ENCODE peak calls at places on chromosomes 3 and 15, in four cellular contexts. One of them, this sample, is unnamed. For H3K4me1, the result is how much of the 10 kb centered on the place peaks cover.

GRCh38 chr3:59425942-59426341 is 376.1 kb upstream of the CFAP20DC start:
- DNase-seq in tibial artery: no peak
- DNase-seq in body of pancreas: no peak
- DNase-seq in hepatocyte: no peak
- DNase-seq in this sample: no peak

GRCh38 chr3:16119887-16120286 is 54.6 kb upstream of the GALNT15 start:
- DNase-seq in body of pancreas: no peak
- DNase-seq in hepatocyte: no peak
- DNase-seq in tibial artery: no peak
- DNase-seq in this sample: no peak

GRCh38 chr3:152403632-152404066 is 134.9 kb downstream of the MBNL1 start:
- DNase-seq in tibial artery: peak
- DNase-seq in body of pancreas: peak
- DNase-seq in hepatocyte: peak
- DNase-seq in this sample: no peak

GRCh38 chr3:33547101-33547500 is 106.9 kb upstream of the UBP1 start:
- DNase-seq in body of pancreas: no peak
- DNase-seq in tibial artery: no peak
- DNase-seq in hepatocyte: no peak
- DNase-seq in this sample: no peak

GRCh38 chr15:62087671-62088360 is 21.0 kb downstream of the C2CD4A start:
- DNase-seq in body of pancreas: peak
- DNase-seq in hepatocyte: peak
- DNase-seq in tibial artery: no peak
- DNase-seq in this sample: no peak

GRCh38 chr15:91956026-91956723 is 102.7 kb downstream of the SLCO3A1 start:
- DNase-seq in tibial artery: no peak
- DNase-seq in hepatocyte: no peak
- DNase-seq in body of pancreas: no peak
- DNase-seq in this sample: peak

GRCh38 chr3:64761729-64762432 is 74.1 kb upstream of the ADAMTS9 start:
- DNase-seq in body of pancreas: no peak
- DNase-seq in tibial artery: no peak
- DNase-seq in hepatocyte: no peak
- DNase-seq in this sample: no peak

GRCh38 chr3:83946554-83946953 is 1012.2 kb upstream of the CADM2 start:
- DNase-seq in hepatocyte: peak
- DNase-seq in tibial artery: no peak
- DNase-seq in body of pancreas: no peak
- DNase-seq in this sample: peak

GRCh38 chr3:149736180-149737100 is 15.8 kb downstream of the COMMD2 start:
- DNase-seq in body of pancreas: no peak
- DNase-seq in tibial artery: no peak
- DNase-seq in hepatocyte: no peak
- DNase-seq in this sample: no peak

GRCh38 chr3:34260266-34260990 is 462.0 kb downstream of the PDCD6IP start:
- DNase-seq in body of pancreas: peak
- DNase-seq in hepatocyte: peak
- DNase-seq in tibial artery: peak
- DNase-seq in this sample: peak

GRCh38 chr3:42129014-42129953 is 38.1 kb downstream of the TRAK1 start:
- DNase-seq in tibial artery: no peak
- DNase-seq in body of pancreas: peak
- DNase-seq in hepatocyte: peak
- DNase-seq in this sample: no peak

GRCh38 chr3:152071924-152072323 is 196.8 kb upstream of the MBNL1 start:
- DNase-seq in tibial artery: no peak
- DNase-seq in hepatocyte: peak
- DNase-seq in body of pancreas: no peak
- DNase-seq in this sample: no peak

GRCh38 chr3:57557088-57557537 is 1.0 kb downstream of the PDE12 start:
- DNase-seq in tibial artery: no peak
- DNase-seq in hepatocyte: peak
- DNase-seq in body of pancreas: peak
- DNase-seq in this sample: peak

GRCh38 chr15:39784125-39784524 is 1.5 kb upstream of the FSIP1 start:
- DNase-seq in body of pancreas: no peak
- DNase-seq in tibial artery: no peak
- DNase-seq in hepatocyte: no peak
- DNase-seq in this sample: no peak

GRCh38 chr15:55661431-55661830 is 73.3 kb upstream of the PYGO1 start:
- DNase-seq in tibial artery: no peak
- DNase-seq in body of pancreas: no peak
- DNase-seq in hepatocyte: peak
- DNase-seq in this sample: no peak
- H3K4me1 ChIP-seq in tibial artery: under half
- H3K4me1 ChIP-seq in body of pancreas: under half
- H3K4me1 ChIP-seq in hepatocyte: under half
- H3K4me1 ChIP-seq in this sample: under half

DNA sequence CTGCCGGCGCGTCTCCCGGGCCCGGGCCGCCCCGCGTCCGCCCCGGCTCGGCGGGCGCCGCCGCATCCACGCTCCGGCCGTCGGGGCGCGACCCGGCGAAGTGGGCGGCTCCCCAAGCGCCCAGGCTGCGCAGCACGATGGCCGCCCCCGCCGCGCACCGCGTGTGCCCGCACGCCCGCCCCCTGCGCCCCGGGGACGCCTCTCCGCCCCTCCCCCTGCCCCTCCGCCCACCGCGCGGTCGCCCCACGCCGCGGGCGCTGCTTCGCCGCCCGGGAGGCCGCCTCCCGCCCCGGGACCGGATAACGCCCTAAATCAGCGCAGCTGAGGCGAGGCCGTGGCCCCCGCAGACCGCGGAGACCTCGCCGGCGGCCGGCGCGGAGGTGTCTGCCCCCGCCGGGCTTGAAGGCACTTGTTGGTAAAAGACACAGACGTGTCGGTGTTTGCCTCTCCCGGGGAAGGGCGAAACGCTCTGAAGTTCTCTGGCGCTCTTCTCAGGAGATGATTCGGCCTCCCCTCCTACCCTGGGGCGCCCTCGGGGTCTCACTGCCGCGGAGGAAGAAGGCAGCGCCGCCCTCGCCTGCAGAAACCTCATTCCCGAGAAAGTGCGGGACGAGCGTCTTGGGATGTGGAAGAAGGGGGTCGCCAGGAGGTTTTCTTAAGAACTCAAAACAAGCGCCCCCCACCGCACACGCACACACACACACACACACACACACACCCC is at the start of gene BNC1:
- DNase-seq in tibial artery: no peak
- DNase-seq in hepatocyte: peak
- DNase-seq in body of pancreas: no peak
- DNase-seq in this sample: peak
- H3K4me1 ChIP-seq in tibial artery: under half
- H3K4me1 ChIP-seq in hepatocyte: under half
- H3K4me1 ChIP-seq in body of pancreas: under half
- H3K4me1 ChIP-seq in this sample: under half

DNA sequence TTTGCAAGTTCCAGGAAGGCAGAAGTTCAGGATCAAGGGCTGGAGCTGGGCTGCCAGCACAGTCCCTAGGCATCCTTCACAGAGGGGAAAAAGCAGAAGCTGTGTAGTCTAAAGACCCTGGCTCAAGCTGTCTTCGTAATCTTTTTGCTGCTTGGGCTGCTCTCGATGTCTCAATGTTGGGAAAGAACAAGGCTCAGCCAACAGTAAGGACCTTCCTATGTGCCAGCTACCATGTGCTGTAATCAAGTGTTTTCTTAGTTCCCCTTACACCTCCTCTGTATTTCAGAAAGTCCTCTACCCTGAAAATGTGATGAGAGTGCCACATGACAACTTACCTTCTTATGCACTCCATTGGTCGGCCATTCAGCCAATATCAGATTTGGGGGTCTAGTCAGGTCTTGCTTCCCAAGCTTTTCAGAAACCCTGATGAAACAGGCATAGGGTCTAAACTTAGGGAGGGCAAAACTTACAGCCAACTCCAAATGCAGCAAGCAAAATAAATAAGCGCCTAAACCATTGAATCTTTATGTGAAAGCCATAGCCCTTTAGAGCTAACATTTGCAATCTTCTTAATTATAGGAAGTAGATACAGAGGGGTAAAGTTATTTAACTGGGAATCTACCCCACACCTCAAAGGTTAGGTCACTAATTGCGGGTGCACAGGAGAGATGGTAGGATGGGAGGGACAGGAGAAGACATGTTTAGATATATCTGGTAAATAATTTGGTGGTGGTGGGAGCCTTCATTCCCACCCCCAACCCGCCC is 1.2 kb upstream of the EDEM1 start:
- DNase-seq in body of pancreas: peak
- DNase-seq in hepatocyte: peak
- DNase-seq in tibial artery: no peak
- DNase-seq in this sample: no peak
- H3K4me1 ChIP-seq in body of pancreas: under half
- H3K4me1 ChIP-seq in hepatocyte: under half
- H3K4me1 ChIP-seq in tibial artery: under half
- H3K4me1 ChIP-seq in this sample: under half

GRCh38 chr3:71241981-71242552 is 341.5 kb downstream of the FOXP1 start:
- DNase-seq in hepatocyte: no peak
- DNase-seq in body of pancreas: no peak
- DNase-seq in tibial artery: no peak
- DNase-seq in this sample: no peak
- H3K4me1 ChIP-seq in hepatocyte: under half
- H3K4me1 ChIP-seq in body of pancreas: under half
- H3K4me1 ChIP-seq in tibial artery: under half
- H3K4me1 ChIP-seq in this sample: under half

DNA sequence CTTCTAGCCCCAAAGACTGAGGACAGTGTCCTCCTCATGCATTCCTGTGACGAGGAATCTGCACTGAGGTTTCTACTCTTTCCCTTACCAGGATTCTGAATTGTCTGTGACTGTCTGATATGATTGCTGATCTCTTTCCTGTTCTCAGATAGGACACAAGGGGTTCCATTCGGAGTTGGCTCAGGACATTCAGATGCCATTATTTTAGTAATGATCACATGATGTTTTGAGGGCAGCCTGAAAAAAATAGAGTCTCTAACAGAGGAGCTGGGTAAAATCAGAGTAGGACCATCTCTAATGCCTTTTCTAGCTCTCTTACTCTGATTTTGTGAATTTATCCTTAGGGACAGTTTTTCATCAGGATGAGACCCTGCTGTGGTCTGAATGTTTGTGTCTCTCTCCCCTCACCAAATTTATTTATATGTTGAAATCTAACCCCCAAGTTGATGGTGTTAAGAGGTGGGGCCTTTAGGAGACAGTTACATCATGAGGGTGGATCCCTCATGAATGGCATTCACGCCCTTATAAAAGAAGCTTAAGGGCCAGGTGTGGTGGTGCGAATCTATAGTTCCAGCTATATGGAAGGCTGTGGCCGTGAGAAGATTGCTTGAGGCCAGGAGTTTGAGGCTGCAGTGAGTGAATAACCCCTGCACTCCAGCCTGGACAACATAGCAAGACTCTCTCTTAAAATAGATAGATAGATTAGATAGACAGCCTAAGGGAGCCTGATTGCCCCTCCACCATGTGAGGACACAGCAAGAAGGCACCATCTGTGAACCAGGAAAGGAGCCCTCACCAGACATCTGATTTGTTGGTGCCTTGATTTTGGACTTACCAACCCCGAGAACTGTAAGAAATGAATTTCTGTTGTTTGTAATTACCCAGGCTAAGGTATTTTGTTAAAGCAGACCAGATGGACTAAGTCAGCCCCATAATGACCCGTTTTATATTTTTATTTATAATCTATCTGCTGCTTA is 24.4 kb downstream of the FNDC3B start:
- DNase-seq in tibial artery: no peak
- DNase-seq in hepatocyte: no peak
- DNase-seq in body of pancreas: no peak
- DNase-seq in this sample: no peak
- H3K4me1 ChIP-seq in tibial artery: half or more
- H3K4me1 ChIP-seq in hepatocyte: under half
- H3K4me1 ChIP-seq in body of pancreas: half or more
- H3K4me1 ChIP-seq in this sample: under half

GRCh38 chr15:99616129-99616528 is 50.3 kb downstream of the MEF2A start:
- DNase-seq in body of pancreas: no peak
- DNase-seq in hepatocyte: no peak
- DNase-seq in tibial artery: no peak
- DNase-seq in this sample: no peak
- H3K4me1 ChIP-seq in body of pancreas: under half
- H3K4me1 ChIP-seq in hepatocyte: under half
- H3K4me1 ChIP-seq in tibial artery: under half
- H3K4me1 ChIP-seq in this sample: under half

GRCh38 chr15:33201376-33202189 is 7.1 kb upstream of the FMN1 start:
- DNase-seq in hepatocyte: peak
- DNase-seq in body of pancreas: peak
- DNase-seq in tibial artery: no peak
- DNase-seq in this sample: peak

GRCh38 chr15:33204087-33204486 is 9.6 kb upstream of the FMN1 start:
- DNase-seq in body of pancreas: no peak
- DNase-seq in tibial artery: no peak
- DNase-seq in hepatocyte: no peak
- DNase-seq in this sample: no peak

GRCh38 chr15:33197636-33198035 is 3.1 kb upstream of the FMN1 start:
- DNase-seq in tibial artery: no peak
- DNase-seq in body of pancreas: no peak
- DNase-seq in hepatocyte: no peak
- DNase-seq in this sample: no peak

GRCh38 chr15:33200903-33201302 is 6.4 kb upstream of the FMN1 start:
- DNase-seq in hepatocyte: no peak
- DNase-seq in body of pancreas: no peak
- DNase-seq in tibial artery: no peak
- DNase-seq in this sample: no peak

GRCh38 chr15:33200444-33200843 is 5.9 kb upstream of the FMN1 start:
- DNase-seq in body of pancreas: no peak
- DNase-seq in tibial artery: no peak
- DNase-seq in hepatocyte: peak
- DNase-seq in this sample: no peak
- H3K4me1 ChIP-seq in body of pancreas: under half
- H3K4me1 ChIP-seq in tibial artery: under half
- H3K4me1 ChIP-seq in hepatocyte: under half
- H3K4me1 ChIP-seq in this sample: under half

DNA sequence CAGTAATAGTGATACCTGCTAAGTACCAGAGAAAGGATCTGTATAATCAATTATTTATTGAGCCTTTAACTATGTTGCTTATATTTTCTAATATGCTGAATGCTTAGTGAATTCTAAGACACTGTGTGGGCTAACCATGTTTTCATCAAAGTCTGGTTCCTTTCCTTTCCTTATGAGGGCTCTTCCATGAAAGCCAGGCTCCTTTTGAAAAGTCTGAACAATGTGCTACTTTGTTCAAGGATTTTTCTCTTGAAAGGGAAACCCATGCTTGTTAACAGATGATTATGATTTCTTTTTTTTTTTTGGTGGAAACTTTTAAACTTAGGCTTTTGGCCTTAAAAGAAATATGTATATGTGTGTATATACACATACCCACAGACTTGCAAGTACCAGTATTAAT is 17.0 kb downstream of the YEATS2 start:
- DNase-seq in tibial artery: no peak
- DNase-seq in body of pancreas: no peak
- DNase-seq in hepatocyte: no peak
- DNase-seq in this sample: no peak
- H3K4me1 ChIP-seq in tibial artery: under half
- H3K4me1 ChIP-seq in body of pancreas: under half
- H3K4me1 ChIP-seq in hepatocyte: under half
- H3K4me1 ChIP-seq in this sample: under half

DNA sequence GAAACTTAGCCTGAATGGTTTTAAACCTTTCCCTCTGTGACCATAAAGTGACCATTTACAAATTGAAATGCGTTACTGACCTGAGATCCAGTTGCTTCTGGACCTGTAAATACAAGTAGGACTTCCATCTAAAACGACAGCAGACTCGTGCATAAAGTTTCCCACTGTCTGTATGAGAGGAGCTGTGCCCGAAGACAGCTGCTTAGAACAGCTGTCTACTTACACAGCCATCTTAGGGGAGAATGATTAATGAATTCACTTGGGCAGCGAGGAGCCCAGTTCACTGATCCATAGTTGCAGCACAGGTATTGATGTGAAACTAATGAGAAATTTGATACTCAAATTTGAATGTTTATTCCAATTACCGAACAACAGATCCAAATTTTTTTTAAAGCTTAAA is 748.1 kb downstream of the NR2F2 start:
- DNase-seq in hepatocyte: no peak
- DNase-seq in tibial artery: no peak
- DNase-seq in body of pancreas: no peak
- DNase-seq in this sample: no peak
- H3K4me1 ChIP-seq in hepatocyte: under half
- H3K4me1 ChIP-seq in tibial artery: under half
- H3K4me1 ChIP-seq in body of pancreas: under half
- H3K4me1 ChIP-seq in this sample: under half